ENCODE peak calls at places on chromosomes 4 and X, in ten cellular contexts. D, B, H, J, T, Y, P, I, S and R are unnamed samples.

GRCh38 chr4:5701971-5702370 is 6.4 kb downstream of the EVC2 start:
- DNase-seq in I (no peak), S (no peak), T (no peak), H (no peak), P (no peak), Y (no peak), B (no peak), J (no peak), D (no peak), R (no peak)

GRCh38 chr4:123588631-123589223 is 192.1 kb downstream of the SPRY1 start:
- DNase-seq in B (no peak), J (no peak), T (no peak), I (peak), Y (no peak), H (no peak), S (no peak), D (peak), P (no peak), R (no peak)

GRCh38 chr4:87014284-87014782 is 79.5 kb downstream of the AFF1 start:
- DNase-seq in P (peak), T (no peak), I (peak), Y (no peak), S (no peak), J (no peak), B (no peak), D (no peak), H (no peak), R (no peak)

GRCh38 chrX:149825424-149825823 is 43.7 kb downstream of the MAGEA9 start:
- DNase-seq in P (no peak), D (no peak), J (peak), T (peak), H (peak), I (peak), Y (no peak), S (no peak), B (no peak), R (peak)

GRCh38 chr4:3420956-3421355 is 20.8 kb upstream of the HGFAC start:
- DNase-seq in H (no peak), Y (no peak), I (no peak), S (no peak), T (no peak), J (no peak), P (no peak), D (no peak), B (no peak), R (no peak)

GRCh38 chr4:107863416-107863815 is 38.7 kb downstream of the SGMS2 start:
- DNase-seq in S (no peak), H (no peak), Y (no peak), P (no peak), I (no peak), T (no peak), D (no peak), J (no peak), B (no peak), R (no peak)

GRCh38 chr4:185249105-185249504 is 39.7 kb downstream of the SNX25 start:
- DNase-seq in S (no peak), B (no peak), I (no peak), J (peak), H (no peak), T (no peak), D (no peak), Y (no peak), P (no peak), R (no peak)

GRCh38 chr4:141605425-141605856 is 30.9 kb upstream of the IL15 start:
- DNase-seq in H (no peak), D (no peak), S (no peak), P (no peak), Y (no peak), B (no peak), J (no peak), T (no peak), I (no peak), R (no peak)

GRCh38 chr4:164482092-164482404 is 271.9 kb upstream of the SMIM31 start:
- DNase-seq in J (no peak), B (no peak), T (no peak), H (no peak), S (no peak), P (no peak), Y (no peak), I (no peak), D (no peak), R (no peak)

GRCh38 chr4:8850830-8851188 is 20.8 kb downstream of the HMX1 start:
- DNase-seq in P (no peak), S (no peak), Y (no peak), I (no peak), D (no peak), B (no peak), H (no peak), T (no peak), J (no peak), R (no peak)

GRCh38 chrX:150935466-150935865 is 37.0 kb upstream of the CD99L2 start:
- DNase-seq in D (no peak), B (peak), Y (no peak), I (peak), H (no peak), J (peak), P (no peak), T (no peak), S (no peak), R (no peak)

GRCh38 chr4:108852691-108853090 is 89.8 kb upstream of the ETNPPL start:
- DNase-seq in B (no peak), P (no peak), H (no peak), T (no peak), D (no peak), Y (no peak), I (no peak), J (no peak), S (no peak), R (no peak)

GRCh38 chr4:25908491-25908901 is 5.5 kb upstream of the SMIM20 start:
- DNase-seq in P (no peak), D (no peak), S (no peak), J (no peak), Y (no peak), B (peak), T (no peak), H (no peak), I (peak), R (no peak)

GRCh38 chr4:62952366-62952765 is 1456.9 kb downstream of the TECRL start:
- DNase-seq in B (no peak), I (no peak), T (no peak), D (no peak), H (peak), Y (no peak), J (no peak), S (no peak), P (no peak), R (peak)

GRCh38 chr4:102685768-102686167 is 75.0 kb downstream of the MANBA start:
- DNase-seq in B (no peak), H (no peak), P (no peak), I (no peak), S (no peak), T (no peak), D (no peak), Y (no peak), J (no peak), R (no peak)

GRCh38 chrX:132077912-132078311 is 49.9 kb downstream of the FRMD7 start:
- DNase-seq in D (no peak), T (no peak), Y (no peak), P (no peak), I (no peak), H (no peak), B (no peak), S (no peak), J (no peak), R (no peak)

GRCh38 chr4:73803213-73803612 is 33.3 kb upstream of the CXCL6 start:
- DNase-seq in Y (no peak), T (no peak), H (no peak), B (no peak), P (no peak), I (no peak), J (no peak), S (no peak), D (no peak), R (no peak)

GRCh38 chr4:73606465-73606974 is 13.7 kb downstream of the RASSF6 start:
- DNase-seq in Y (no peak), H (no peak), J (peak), B (no peak), P (no peak), D (peak), S (no peak), I (no peak), T (no peak), R (no peak)

GRCh38 chrX:51641421-51642021 is 22.8 kb upstream of the CENPVL3 start:
- DNase-seq in H (peak), P (no peak), B (no peak), D (no peak), J (peak), Y (peak), T (no peak), S (no peak), I (peak), R (peak)

GRCh38 chr4:13359809-13360208 is 124.3 kb downstream of the RAB28 start:
- DNase-seq in H (no peak), B (no peak), S (no peak), Y (no peak), I (no peak), D (no peak), J (no peak), T (no peak), P (no peak), R (no peak)

GRCh38 chr4:175954685-175955084 is 111.0 kb upstream of the WDR17 start:
- DNase-seq in S (no peak), B (no peak), T (no peak), J (no peak), P (no peak), D (no peak), Y (no peak), H (no peak), I (no peak), R (no peak)

GRCh38 chr4:32485976-32486375 is 1765.8 kb downstream of the PCDH7 start:
- DNase-seq in Y (no peak), J (no peak), P (no peak), S (no peak), D (no peak), H (peak), B (no peak), I (peak), T (no peak), R (no peak)

GRCh38 chr4:156413411-156413985 is 459.8 kb upstream of the CTSO start:
- DNase-seq in S (no peak), B (no peak), Y (no peak), J (no peak), I (no peak), D (no peak), T (no peak), H (no peak), P (no peak), R (peak)

GRCh38 chrX:148381603-148382002 is 118.8 kb upstream of the AFF2 start:
- DNase-seq in H (no peak), P (no peak), Y (no peak), B (no peak), T (peak), J (no peak), D (no peak), S (no peak), I (no peak), R (no peak)

GRCh38 chr4:185265942-185266341 is 56.5 kb downstream of the SNX25 start:
- DNase-seq in B (no peak), Y (no peak), I (no peak), S (no peak), H (no peak), D (peak), P (peak), J (peak), T (no peak), R (peak)

GRCh38 chrX:116198810-116199209 is 28.3 kb downstream of the AGTR2 start:
- DNase-seq in B (no peak), Y (no peak), S (no peak), D (no peak), I (peak), H (no peak), J (no peak), T (no peak), P (no peak), R (peak)

GRCh38 chr4:184983660-184984356 is 34.5 kb upstream of the HELT start:
- DNase-seq in S (peak), P (peak), D (peak), I (peak), Y (peak), B (peak), T (no peak), H (peak), J (peak), R (peak)

GRCh38 chr4:39614487-39615162 is 24.0 kb downstream of the SMIM14 start:
- DNase-seq in J (no peak), Y (no peak), I (peak), T (no peak), B (no peak), S (no peak), H (no peak), P (no peak), D (no peak), R (no peak)

GRCh38 chr4:111905511-111905910 is 239.7 kb upstream of the FAM241A start:
- DNase-seq in H (no peak), T (no peak), Y (no peak), I (no peak), S (no peak), D (peak), J (no peak), P (no peak), B (no peak), R (no peak)

GRCh38 chrX:39755152-39756032 is 342.4 kb downstream of the BCOR start:
- DNase-seq in P (no peak), I (peak), S (no peak), T (no peak), J (no peak), B (peak), H (no peak), Y (peak), D (no peak), R (no peak)

GRCh38 chrX:117973175-117974075 is 143.2 kb downstream of the KLHL13 start:
- DNase-seq in H (peak), P (no peak), S (no peak), Y (no peak), B (no peak), I (no peak), J (no peak), D (peak), T (no peak), R (no peak)

GRCh38 chr4:70831293-70831692 is 8.4 kb downstream of the GRSF1 start:
- DNase-seq in I (no peak), D (no peak), Y (no peak), B (no peak), T (no peak), S (no peak), P (no peak), J (no peak), H (no peak), R (no peak)

GRCh38 chrX:71607488-71607887 is 10.8 kb downstream of the CXCR3 start:
- DNase-seq in H (no peak), D (no peak), T (no peak), P (no peak), I (no peak), Y (no peak), B (no peak), J (no peak), S (no peak), R (no peak)